ENCODE peak calls at places on chromosomes 12 and 14, in nine cellular contexts. One of them, this sample, is unnamed.

GRCh38 chr14:105064721-105065143 is 498 bp downstream of the GPR132 start:
- DNase-seq in fibroblast of gingiva: no peak
- DNase-seq in NCI-H1105 treated with DMSO at 0.1 percent for 48 hours: no peak
- DNase-seq in LNCaP clone FGC: no peak
- DNase-seq in T1000: no peak
- DNase-seq in GM19239: no peak
- DNase-seq in AG08395: peak; percentile 44
- DNase-seq in epithelial cell of proximal tubule: no peak
- DNase-seq in mesendoderm: no peak
- DNase-seq in this sample: no peak

GRCh38 chr12:91377456-91377855 is 194.8 kb upstream of the DCN start:
- DNase-seq in fibroblast of gingiva: no peak
- DNase-seq in NCI-H1105 treated with DMSO at 0.1 percent for 48 hours: no peak
- DNase-seq in LNCaP clone FGC: no peak
- DNase-seq in T1000: no peak
- DNase-seq in GM19239: no peak
- DNase-seq in AG08395: peak; percentile 7
- DNase-seq in epithelial cell of proximal tubule: no peak
- DNase-seq in mesendoderm: no peak
- DNase-seq in this sample: peak; percentile 41

GRCh38 chr12:131862994-131863710 is 31.3 kb upstream of the ULK1 start:
- DNase-seq in fibroblast of gingiva: no peak
- DNase-seq in NCI-H1105 treated with DMSO at 0.1 percent for 48 hours: no peak
- DNase-seq in LNCaP clone FGC: no peak
- DNase-seq in T1000: no peak
- DNase-seq in GM19239: no peak
- DNase-seq in AG08395: no peak
- DNase-seq in epithelial cell of proximal tubule: no peak
- DNase-seq in mesendoderm: no peak
- DNase-seq in this sample: no peak

GRCh38 chr14:54797986-54798385 is 104.6 kb downstream of the GCH1 start:
- DNase-seq in fibroblast of gingiva: no peak
- DNase-seq in NCI-H1105 treated with DMSO at 0.1 percent for 48 hours: no peak
- DNase-seq in LNCaP clone FGC: no peak
- DNase-seq in T1000: no peak
- DNase-seq in GM19239: no peak
- DNase-seq in AG08395: no peak
- DNase-seq in epithelial cell of proximal tubule: no peak
- DNase-seq in mesendoderm: no peak
- DNase-seq in this sample: no peak

GRCh38 chr12:118999107-118999506 is 17.8 kb downstream of the SRRM4 start:
- DNase-seq in fibroblast of gingiva: no peak
- DNase-seq in NCI-H1105 treated with DMSO at 0.1 percent for 48 hours: no peak
- DNase-seq in LNCaP clone FGC: no peak
- DNase-seq in T1000: no peak
- DNase-seq in GM19239: no peak
- DNase-seq in AG08395: no peak
- DNase-seq in epithelial cell of proximal tubule: no peak
- DNase-seq in mesendoderm: no peak
- DNase-seq in this sample: no peak

GRCh38 chr12:59486827-59487226 is 109.0 kb upstream of the SLC16A7 start:
- DNase-seq in fibroblast of gingiva: no peak
- DNase-seq in NCI-H1105 treated with DMSO at 0.1 percent for 48 hours: no peak
- DNase-seq in LNCaP clone FGC: no peak
- DNase-seq in T1000: peak; percentile 96
- DNase-seq in GM19239: no peak
- DNase-seq in AG08395: no peak
- DNase-seq in epithelial cell of proximal tubule: no peak
- DNase-seq in mesendoderm: no peak
- DNase-seq in this sample: no peak

GRCh38 chr12:116443706-116444589 is 115.2 kb upstream of the MAP1LC3B2 start:
- DNase-seq in fibroblast of gingiva: no peak
- DNase-seq in NCI-H1105 treated with DMSO at 0.1 percent for 48 hours: no peak
- DNase-seq in LNCaP clone FGC: no peak
- DNase-seq in T1000: no peak
- DNase-seq in GM19239: no peak
- DNase-seq in AG08395: no peak
- DNase-seq in epithelial cell of proximal tubule: no peak
- DNase-seq in mesendoderm: no peak
- DNase-seq in this sample: no peak

GRCh38 chr12:66210840-66211239 is 21.8 kb downstream of the IRAK3 start:
- DNase-seq in fibroblast of gingiva: peak; percentile 45
- DNase-seq in NCI-H1105 treated with DMSO at 0.1 percent for 48 hours: no peak
- DNase-seq in LNCaP clone FGC: no peak
- DNase-seq in T1000: no peak
- DNase-seq in GM19239: no peak
- DNase-seq in AG08395: peak; percentile 26
- DNase-seq in epithelial cell of proximal tubule: no peak
- DNase-seq in mesendoderm: no peak
- DNase-seq in this sample: no peak

GRCh38 chr12:111204684-111205305 is 164.1 kb downstream of the PHETA1 start:
- DNase-seq in fibroblast of gingiva: no peak
- DNase-seq in NCI-H1105 treated with DMSO at 0.1 percent for 48 hours: no peak
- DNase-seq in LNCaP clone FGC: no peak
- DNase-seq in T1000: no peak
- DNase-seq in GM19239: no peak
- DNase-seq in AG08395: no peak
- DNase-seq in epithelial cell of proximal tubule: no peak
- DNase-seq in mesendoderm: no peak
- DNase-seq in this sample: no peak

GRCh38 chr12:6620137-6620884 is 13.1 kb upstream of the CHD4 start:
- DNase-seq in fibroblast of gingiva: peak; percentile 18
- DNase-seq in NCI-H1105 treated with DMSO at 0.1 percent for 48 hours: no peak
- DNase-seq in LNCaP clone FGC: no peak
- DNase-seq in T1000: no peak
- DNase-seq in GM19239: no peak
- DNase-seq in AG08395: peak; percentile 38
- DNase-seq in epithelial cell of proximal tubule: no peak
- DNase-seq in mesendoderm: peak; percentile 95
- DNase-seq in this sample: no peak

GRCh38 chr12:65646127-65646643 is 178.1 kb upstream of the HMGA2 start:
- DNase-seq in fibroblast of gingiva: no peak
- DNase-seq in NCI-H1105 treated with DMSO at 0.1 percent for 48 hours: no peak
- DNase-seq in LNCaP clone FGC: no peak
- DNase-seq in T1000: no peak
- DNase-seq in GM19239: no peak
- DNase-seq in AG08395: no peak
- DNase-seq in epithelial cell of proximal tubule: no peak
- DNase-seq in mesendoderm: no peak
- DNase-seq in this sample: no peak

GRCh38 chr12:118958520-118958919 is 22.8 kb upstream of the SRRM4 start:
- DNase-seq in fibroblast of gingiva: no peak
- DNase-seq in NCI-H1105 treated with DMSO at 0.1 percent for 48 hours: peak; percentile 74
- DNase-seq in LNCaP clone FGC: no peak
- DNase-seq in T1000: no peak
- DNase-seq in GM19239: no peak
- DNase-seq in AG08395: no peak
- DNase-seq in epithelial cell of proximal tubule: no peak
- DNase-seq in mesendoderm: no peak
- DNase-seq in this sample: no peak

This sample was measured in AG09309.